ENCODE peak calls at places on chromosomes 3 and 15, in six cellular contexts. M, S, P, W, O and V are unnamed samples.

GRCh38 chr3:11201246-11202024 is 47.1 kb downstream of the HRH1 start:
- DNase-seq in P (no peak), M (no peak), O (no peak), W (no peak), S (no peak), V (peak; percentile 65)

GRCh38 chr15:75508741-75509532 is 57.4 kb upstream of the SIN3A start:
- DNase-seq in P (no peak), S (no peak), O (no peak), M (peak; percentile 65), W (no peak), V (no peak)

GRCh38 chr15:40217166-40217785 is 21.6 kb upstream of the PAK6 start:
- DNase-seq in O (no peak), M (peak; percentile 70), S (no peak), W (no peak), P (peak; percentile 43), V (peak; percentile 71)

GRCh38 chr15:96326551-96327154 is 3.8 kb upstream of the NR2F2 start:
- DNase-seq in P (peak; percentile 25), S (no peak), W (peak; percentile 66), O (peak; percentile 37), M (no peak), V (peak; percentile 50)

GRCh38 chr3:32303051-32303786 is 64.7 kb downstream of the CMTM8 start:
- DNase-seq in S (no peak), M (no peak), O (no peak), P (no peak), W (no peak), V (no peak)

GRCh38 chr3:32384938-32385337 is 6.7 kb upstream of the CMTM7 start:
- DNase-seq in O (no peak), P (no peak), S (no peak), M (peak; percentile 4), W (no peak), V (no peak)

GRCh38 chr15:71505962-71506361 is 304.4 kb upstream of the NR2E3 start:
- DNase-seq in M (no peak), P (no peak), S (no peak), W (no peak), O (no peak), V (no peak)

GRCh38 chr3:182327196-182327681 is 466.1 kb upstream of the ATP11B start:
- DNase-seq in S (no peak), P (no peak), M (no peak), W (no peak), O (no peak), V (no peak)

GRCh38 chr15:48592929-48593328 is 52.6 kb downstream of the FBN1 start:
- DNase-seq in P (no peak), S (no peak), M (no peak), O (no peak), W (no peak), V (no peak)

GRCh38 chr3:144660097-144660496 is 688.5 kb downstream of the DIPK2A start:
- DNase-seq in M (no peak), O (no peak), P (no peak), S (no peak), W (no peak), V (no peak)

GRCh38 chr3:186929676-186930075 is 650 bp upstream of the ST6GAL1 start:
- DNase-seq in M (no peak), S (no peak), W (no peak), P (no peak), O (no peak), V (no peak)

GRCh38 chr3:193981534-193981933 is 154.4 kb upstream of the HES1 start:
- DNase-seq in W (no peak), M (no peak), O (no peak), S (no peak), P (no peak), V (no peak)

GRCh38 chr15:60633426-60633968 is 154.6 kb upstream of the ICE2 start:
- DNase-seq in P (no peak), O (no peak), M (no peak), W (no peak), S (no peak), V (no peak)

GRCh38 chr3:130636480-130637234 is 110.0 kb downstream of the PIK3R4 start:
- DNase-seq in O (no peak), S (no peak), M (no peak), P (no peak), W (no peak), V (no peak)

GRCh38 chr3:70108072-70108471 is 108.5 kb downstream of the SAMMSON start:
- DNase-seq in S (no peak), O (no peak), M (peak; percentile 4), W (peak; percentile 25), P (no peak), V (no peak)

GRCh38 chr3:72022027-72022426 is 237.1 kb upstream of the PROK2 start:
- DNase-seq in P (no peak), O (no peak), S (no peak), M (no peak), W (no peak), V (no peak)

GRCh38 chr15:68272797-68273271 is 4.7 kb upstream of the FEM1B start:
- DNase-seq in O (no peak), P (no peak), S (no peak), M (peak; percentile 86), W (no peak), V (no peak)

GRCh38 chr15:59349715-59350420 is 22.8 kb downstream of the MYO1E start:
- DNase-seq in P (peak; percentile 57), S (no peak), O (no peak), W (no peak), M (peak; percentile 94), V (peak; percentile 69)

GRCh38 chr3:150106752-150107428 is 136.2 kb upstream of the PFN2 start:
- DNase-seq in M (peak; percentile 91), W (no peak), S (no peak), P (no peak), O (no peak), V (no peak)
- H3K27ac ChIP-seq in M (peak overlapping the region; percentile 81), W (no peak overlapping the region), S (no peak overlapping the region), P (no peak overlapping the region), O (no peak overlapping the region), V (no peak overlapping the region)

DNA sequence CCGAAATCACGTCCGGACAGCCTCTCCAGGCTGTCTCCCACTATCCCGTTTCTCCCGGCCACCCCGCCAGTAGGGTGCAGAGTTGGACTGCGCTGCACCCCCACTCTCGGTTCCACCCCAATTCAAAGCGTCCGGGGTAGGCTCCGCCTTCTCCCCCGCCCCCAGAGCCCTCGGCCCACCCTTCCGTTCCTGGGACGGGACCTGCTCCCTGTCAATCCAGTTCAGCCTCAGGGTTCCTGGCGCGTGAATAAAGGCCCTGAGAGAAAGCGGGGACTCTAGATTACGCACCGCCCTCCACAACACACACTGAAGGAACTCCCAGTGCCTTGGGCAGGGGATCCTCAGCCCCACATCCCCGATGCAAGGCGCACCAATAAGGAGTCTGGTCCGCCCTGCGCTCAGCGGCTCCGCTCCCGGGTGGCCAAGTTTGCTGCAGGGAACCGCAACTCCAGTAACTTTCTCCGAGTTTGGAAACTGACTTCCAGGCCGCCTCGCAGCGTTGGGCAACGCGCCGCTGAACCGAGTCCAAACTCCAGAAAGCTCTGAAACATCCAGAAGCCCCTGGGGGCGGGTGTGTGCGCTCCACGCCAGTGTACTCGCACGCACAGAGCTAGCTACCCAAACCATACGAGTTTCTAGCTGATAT is 1.9 kb downstream of the ADAMTS9 start:
- DNase-seq in W (peak; percentile 94), P (peak; percentile 91), S (peak; percentile 86), O (peak; percentile 89), M (peak; percentile 88), V (peak; percentile 97)
- TF ChIP-seq POLR2A in W (peak; percentile 67), P (peak; percentile 49), S (no peak), O (peak; percentile 86), M (peak; percentile 29), V (peak; percentile 76)

DNA sequence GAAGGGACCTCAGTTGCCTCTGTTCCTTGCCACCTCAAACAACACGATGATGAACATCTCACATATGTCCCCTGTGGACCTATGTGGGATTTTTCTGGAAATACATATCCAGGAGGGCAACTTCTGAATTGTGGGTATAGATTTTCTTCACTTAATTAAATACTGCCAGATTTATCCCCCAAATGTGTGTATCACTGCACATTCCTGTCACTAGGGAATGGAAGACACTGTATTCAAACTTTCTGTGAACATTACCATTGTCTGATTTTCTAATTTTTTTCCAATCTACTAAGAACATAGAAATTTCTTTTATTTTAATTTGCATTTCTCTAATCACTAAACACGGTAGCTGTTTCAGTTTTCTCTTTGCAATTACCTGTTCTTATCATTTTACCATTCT is 102.0 kb upstream of the MRPS22 start:
- DNase-seq in W (no peak), O (no peak), P (no peak), M (no peak), S (no peak), V (no peak)
- TF ChIP-seq CTCF in W (no peak), O (no peak), P (no peak), M (peak; percentile 12), S (no peak), V (no peak)

GRCh38 chr3:177484206-177484605 is 286.9 kb upstream of the TBL1XR1 start:
- DNase-seq in S (no peak), P (no peak), W (no peak), M (no peak), O (no peak), V (no peak)
- H3K27ac ChIP-seq in S (no peak overlapping the region), P (no peak overlapping the region), W (no peak overlapping the region), M (no peak overlapping the region), O (no peak overlapping the region), V (no peak overlapping the region)

GRCh38 chr3:53195066-53195450 is 34.0 kb downstream of the PRKCD start:
- DNase-seq in M (no peak), P (no peak), S (no peak), O (no peak), W (no peak), V (no peak)

GRCh38 chr3:53198256-53198977 is 37.4 kb downstream of the PRKCD start:
- DNase-seq in O (no peak), S (no peak), P (no peak), W (no peak), M (no peak), V (no peak)

GRCh38 chr3:53198996-53199395 is 38.0 kb downstream of the PRKCD start:
- DNase-seq in P (no peak), M (no peak), S (no peak), O (no peak), W (no peak), V (no peak)

GRCh38 chr3:53195602-53196574 is 34.9 kb downstream of the PRKCD start:
- DNase-seq in M (peak; percentile 19), W (peak; percentile 53), O (no peak), S (peak; percentile 91), P (no peak), V (peak; percentile 51)

GRCh38 chr3:53196575-53197407 is 35.8 kb downstream of the PRKCD start:
- DNase-seq in S (no peak), W (no peak), O (no peak), M (peak; percentile 62), P (no peak), V (no peak)
- TF ChIP-seq POLR2A in S (no peak), W (no peak), O (no peak), M (no peak), P (no peak), V (no peak)